ENCODE peak calls at places on chromosomes 2 and 18, in five cellular contexts. D, Y, S, F and O are unnamed samples.

GRCh38 chr2:230068658-230069080 is at the start of gene SLC16A14:
- DNase-seq in F (peak), Y (peak), S (peak), D (peak), O (peak)

GRCh38 chr2:144548532-144549191 is 28.7 kb upstream of the ZEB2 start:
- DNase-seq in S (no peak), Y (no peak), F (no peak), D (no peak), O (no peak)

GRCh38 chr2:88329815-88330603 is 122.5 kb downstream of the FOXI3 start:
- DNase-seq in Y (peak), D (no peak), S (peak), F (peak), O (no peak)

GRCh38 chr2:10309286-10309685 is 6.6 kb downstream of the HPCAL1 start:
- DNase-seq in F (no peak), Y (no peak), S (no peak), D (no peak), O (no peak)

GRCh38 chr2:157247068-157247407 is 10.5 kb upstream of the GALNT5 start:
- DNase-seq in D (no peak), Y (no peak), F (no peak), S (no peak), O (no peak)

GRCh38 chr18:44988821-44989587 is 308.3 kb downstream of the SETBP1 start:
- DNase-seq in Y (no peak), D (no peak), S (no peak), F (peak), O (peak)

GRCh38 chr2:183614797-183615429 is 490.7 kb downstream of the NUP35 start:
- DNase-seq in Y (no peak), S (no peak), F (peak), D (peak), O (no peak)

GRCh38 chr2:2756886-2757285 is 425.8 kb upstream of the MYT1L start:
- DNase-seq in S (no peak), F (no peak), Y (no peak), D (no peak), O (no peak)

GRCh38 chr18:25291150-25291549 is 60.8 kb downstream of the ZNF521 start:
- DNase-seq in D (no peak), F (no peak), Y (no peak), S (no peak), O (no peak)

GRCh38 chr2:32484907-32485306 is 128.1 kb downstream of the BIRC6 start:
- DNase-seq in D (no peak), S (no peak), F (peak), Y (peak), O (peak)

GRCh38 chr18:5909130-5909529 is 13.8 kb upstream of the TMEM200C start:
- DNase-seq in F (peak), D (no peak), S (no peak), Y (no peak), O (peak)

GRCh38 chr2:207394812-207395534 is 134.8 kb upstream of the CREB1 start:
- DNase-seq in Y (peak), F (peak), S (no peak), D (peak), O (peak)

GRCh38 chr18:48023334-48024008 is 93.0 kb upstream of the SMAD2 start:
- DNase-seq in S (no peak), F (peak), D (peak), Y (peak), O (peak)

GRCh38 chr2:235747868-235748144 is 254.0 kb downstream of the AGAP1 start:
- DNase-seq in S (no peak), Y (no peak), D (no peak), F (peak), O (no peak)

GRCh38 chr2:94984964-94985575 is 40.4 kb upstream of the MAL start:
- DNase-seq in D (no peak), F (no peak), S (no peak), Y (no peak), O (no peak)

GRCh38 chr18:73952296-73952946 is 195.2 kb downstream of the FBXO15 start:
- DNase-seq in S (no peak), Y (no peak), F (no peak), D (no peak), O (no peak)

GRCh38 chr2:196275646-196276352 is 104.4 kb upstream of the STK17B start:
- DNase-seq in D (no peak), Y (no peak), S (no peak), F (peak), O (peak)

GRCh38 chr2:233423436-233423860 is 69.2 kb downstream of the DGKD start:
- DNase-seq in F (no peak), D (peak), S (no peak), Y (no peak), O (no peak)

GRCh38 chr2:57181315-57182038 is 865.1 kb upstream of the VRK2 start:
- DNase-seq in F (peak), S (no peak), D (no peak), Y (no peak), O (peak)

GRCh38 chr2:101571951-101572350 is 97.0 kb upstream of the RFX8 start:
- DNase-seq in S (no peak), Y (no peak), F (peak), D (no peak), O (no peak)

GRCh38 chr2:96361751-96362150 is 26.2 kb downstream of the NCAPH start:
- DNase-seq in S (no peak), Y (no peak), F (no peak), D (no peak), O (no peak)

GRCh38 chr2:127084611-127085031 is 22.3 kb downstream of the BIN1 start:
- DNase-seq in D (no peak), F (no peak), Y (no peak), S (no peak), O (no peak)

GRCh38 chr2:179596018-179596417 is 265.4 kb downstream of the ZNF385B start:
- DNase-seq in F (peak), S (no peak), Y (no peak), D (no peak), O (peak)

GRCh38 chr18:48182779-48183178 is 226.4 kb downstream of the ZBTB7C start:
- DNase-seq in D (no peak), S (no peak), Y (no peak), F (no peak), O (no peak)

GRCh38 chr2:74516070-74516633 is 1.9 kb downstream of the TLX2 start:
- DNase-seq in D (peak), S (peak), Y (no peak), F (no peak), O (no peak)

GRCh38 chr2:121532894-121533293 is 2.2 kb downstream of the RNU4ATAC start:
- DNase-seq in Y (peak), F (no peak), S (peak), D (no peak), O (no peak)

GRCh38 chr2:225512873-225513580 is 113.5 kb downstream of the NYAP2 start:
- DNase-seq in Y (peak), F (peak), D (no peak), S (no peak), O (peak)

GRCh38 chr2:11344956-11345671 is 678 bp upstream of the ROCK2 start:
- DNase-seq in Y (peak), S (peak), F (peak), D (peak), O (peak)

GRCh38 chr2:85756822-85757435 is 3.1 kb downstream of the ATOH8 start:
- DNase-seq in S (no peak), F (no peak), D (no peak), Y (no peak), O (no peak)

GRCh38 chr2:85753525-85754312 is at the start of gene ATOH8:
- DNase-seq in D (peak), F (peak), S (peak), Y (peak), O (peak)

GRCh38 chr2:85756195-85756594 is 2.4 kb downstream of the ATOH8 start:
- DNase-seq in D (no peak), S (no peak), F (no peak), Y (no peak), O (no peak)

GRCh38 chr2:85754313-85755095 is 713 bp downstream of the ATOH8 start:
- DNase-seq in S (no peak), Y (peak), F (peak), D (peak), O (peak)

DNA sequence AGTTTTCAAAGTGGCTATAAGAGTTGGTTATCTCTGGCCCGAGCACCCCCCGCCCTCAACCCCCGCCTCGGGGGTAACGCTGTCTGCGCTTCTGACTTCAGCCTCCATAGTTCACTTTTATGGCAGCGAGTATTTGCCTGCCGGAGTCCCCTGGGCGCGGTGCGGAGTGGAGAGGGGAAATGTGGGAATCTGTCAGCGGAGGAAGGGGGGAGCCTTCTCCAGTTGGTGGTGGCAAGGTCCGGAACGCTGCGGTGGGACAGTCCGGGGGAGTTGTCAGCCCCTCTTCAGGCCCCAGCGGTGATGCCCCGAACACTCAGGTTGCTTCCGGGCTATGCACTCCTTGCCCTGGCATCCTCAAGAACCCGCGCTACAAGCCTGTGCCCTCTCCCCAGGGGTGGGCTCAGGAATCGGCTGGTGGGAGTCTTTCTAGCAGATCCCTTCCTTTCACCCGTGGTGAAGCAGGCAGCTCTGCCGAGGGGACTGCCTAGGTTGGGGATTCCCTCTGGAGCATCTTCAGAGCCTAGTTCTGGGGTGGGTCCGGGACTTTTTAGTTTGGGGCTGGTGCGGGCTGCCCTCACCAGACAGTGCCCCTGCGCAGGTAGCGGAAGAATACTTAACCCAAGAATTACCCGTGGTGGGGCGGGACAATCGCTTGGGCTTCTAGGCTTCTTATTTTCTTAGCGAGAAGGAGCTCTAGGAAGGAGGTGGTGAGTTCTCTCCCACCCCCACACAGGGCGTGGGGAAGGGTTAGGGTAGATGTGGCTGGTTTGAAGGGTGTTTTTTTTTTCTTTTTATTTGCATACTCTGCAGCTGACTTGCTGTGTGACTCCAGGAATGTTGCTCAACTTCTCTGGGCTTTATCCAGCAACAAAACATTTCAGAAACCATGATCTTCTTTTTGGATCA is 1.6 kb downstream of the ATOH8 start:
- DNase-seq in S (no peak), Y (peak), D (no peak), F (peak), O (peak)
- H3K4me3 ChIP-seq in S (peak), Y (peak), D (peak), F (peak), O (peak)

DNA sequence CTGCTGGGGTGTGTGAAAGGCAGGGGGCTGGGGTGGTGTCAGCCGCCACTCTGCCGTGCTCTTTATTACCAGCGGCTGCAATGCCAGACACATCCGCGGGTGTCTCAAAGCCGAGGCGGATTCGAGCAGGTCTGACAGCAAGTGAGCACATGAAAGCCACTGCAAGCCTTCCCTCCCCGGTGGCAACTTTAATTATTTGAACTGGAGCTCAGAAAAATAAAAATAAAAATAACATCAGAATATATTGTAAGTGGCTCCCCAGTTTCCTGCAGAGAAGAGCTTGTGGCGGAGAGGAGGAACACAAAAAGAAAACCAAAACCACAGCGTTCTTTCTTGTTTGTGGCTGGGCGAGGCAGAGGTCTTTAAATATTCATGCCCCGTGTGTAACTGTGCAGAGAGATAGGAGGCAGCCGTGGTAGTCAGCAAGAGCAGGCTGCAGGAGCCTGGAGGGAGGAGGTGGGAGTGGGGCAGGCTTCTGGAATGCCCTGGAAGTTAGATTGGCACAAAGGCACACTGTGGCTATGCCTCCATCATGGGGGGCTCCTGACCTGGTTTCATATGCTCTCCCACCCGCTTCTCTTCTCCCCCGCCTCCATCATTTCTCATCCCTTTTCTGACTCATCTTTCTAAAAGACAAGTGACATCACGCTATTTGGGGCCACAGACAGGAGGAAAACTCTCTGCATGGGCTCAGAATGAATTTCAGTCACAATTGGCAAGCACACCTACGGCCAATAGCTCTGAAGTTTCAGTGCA is 199.8 kb downstream of the CLIP4 start:
- DNase-seq in Y (peak), F (no peak), S (no peak), D (no peak), O (no peak)
- H3K4me3 ChIP-seq in Y (peak), F (peak), S (no peak), D (no peak), O (no peak)

GRCh38 chr2:199583676-199584075 is 125.9 kb upstream of the SATB2 start:
- DNase-seq in F (no peak), Y (no peak), S (no peak), D (no peak), O (no peak)

GRCh38 chr2:199581935-199582336 is 124.2 kb upstream of the SATB2 start:
- DNase-seq in Y (no peak), F (no peak), S (no peak), D (no peak), O (peak)

DNA sequence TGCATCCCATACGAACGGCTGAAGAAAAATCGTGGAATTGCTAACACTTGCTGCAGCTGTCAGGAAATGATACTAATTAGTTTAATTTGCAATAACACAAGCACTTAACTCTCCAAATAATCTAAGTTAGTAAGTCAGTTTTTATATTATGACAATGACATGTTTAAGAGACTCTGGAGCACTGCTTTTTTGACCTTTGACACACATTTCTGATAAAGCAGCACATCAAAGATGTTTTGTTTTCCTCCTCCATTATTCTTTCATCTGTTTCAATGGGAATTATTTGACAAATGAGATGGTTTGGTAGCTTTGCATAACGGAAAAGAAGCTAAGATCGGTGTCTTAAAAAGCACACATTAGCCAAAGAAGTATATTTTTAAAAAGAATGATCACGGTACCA is 123.8 kb upstream of the SATB2 start:
- DNase-seq in Y (no peak), F (no peak), D (no peak), S (no peak), O (no peak)
- H3K4me3 ChIP-seq in Y (no peak), F (peak), D (peak), S (peak), O (peak)

GRCh38 chr2:239398536-239398935 is 2.3 kb downstream of the HDAC4 start:
- DNase-seq in S (no peak), D (no peak), F (peak), Y (no peak), O (no peak)
- H3K4me3 ChIP-seq in S (no peak), D (peak), F (no peak), Y (no peak), O (no peak)

DNA sequence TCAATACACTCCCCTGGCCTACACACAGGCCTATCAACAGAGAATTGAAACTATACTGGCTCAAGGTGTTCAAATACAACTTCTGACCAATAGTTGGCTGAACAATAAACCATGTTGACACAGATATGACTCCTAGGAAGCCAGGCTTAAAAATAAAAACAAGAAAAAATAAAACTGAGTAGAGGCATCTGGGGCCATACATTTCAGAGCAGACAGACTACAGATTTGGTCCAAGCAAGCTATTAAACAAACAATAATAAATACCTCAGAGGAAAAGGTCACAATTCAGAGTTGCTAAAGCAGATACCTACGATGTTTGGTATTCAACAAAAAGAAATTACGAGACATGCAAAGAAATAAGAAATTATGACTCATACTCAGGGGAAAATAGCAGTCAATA is 132.8 kb upstream of the ACVR2A start:
- DNase-seq in D (no peak), S (no peak), Y (peak), F (no peak), O (no peak)
- H3K4me3 ChIP-seq in D (no peak), S (no peak), Y (no peak), F (no peak), O (no peak)

GRCh38 chr2:134946073-134946472 is 27.5 kb downstream of the CCNT2 start:
- DNase-seq in S (no peak), Y (no peak), D (no peak), F (no peak), O (no peak)

GRCh38 chr2:134944975-134945374 is 26.4 kb downstream of the CCNT2 start:
- DNase-seq in D (no peak), F (no peak), S (no peak), Y (no peak), O (no peak)

GRCh38 chr2:134943540-134943939 is 24.9 kb downstream of the CCNT2 start:
- DNase-seq in S (no peak), Y (no peak), F (no peak), D (no peak), O (no peak)
- H3K4me3 ChIP-seq in S (no peak), Y (no peak), F (no peak), D (no peak), O (no peak)

DNA sequence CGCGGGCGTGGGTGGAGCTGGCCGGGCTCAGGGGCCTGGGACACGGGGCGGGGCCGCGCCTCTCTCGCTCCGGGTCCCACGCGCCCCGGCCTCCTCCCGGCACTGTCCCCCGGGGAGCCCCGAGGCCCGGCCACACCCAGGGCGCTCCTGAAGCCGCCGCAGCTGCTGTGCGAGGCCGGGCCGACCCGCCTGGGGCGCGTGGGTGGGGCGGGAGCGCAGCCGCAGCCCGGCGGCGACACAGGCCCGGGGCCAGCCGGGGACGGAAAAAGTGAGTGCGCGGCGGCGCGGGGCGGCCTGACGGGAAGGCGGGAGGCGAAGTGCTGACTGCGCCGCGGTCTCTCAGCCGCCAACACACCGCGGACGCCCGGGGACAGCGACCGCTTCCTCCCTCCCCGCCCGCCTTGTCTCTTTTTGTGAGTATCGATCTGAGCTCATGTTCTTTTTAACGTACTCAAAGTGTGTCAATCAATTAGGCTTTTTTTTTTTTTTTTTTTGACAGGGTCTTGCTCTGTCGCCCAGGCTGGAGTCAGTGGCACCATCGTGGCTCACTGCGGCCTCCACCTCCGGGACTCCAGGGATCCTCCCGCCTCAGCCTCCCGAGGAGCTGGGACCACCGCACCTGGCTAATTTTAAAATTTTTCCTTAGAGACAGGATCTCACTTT is 14.5 kb downstream of the PDCD1 start:
- DNase-seq in D (peak), F (peak), S (peak), Y (no peak), O (peak)
- H3K4me3 ChIP-seq in D (peak), F (peak), S (peak), Y (peak), O (peak)

DNA sequence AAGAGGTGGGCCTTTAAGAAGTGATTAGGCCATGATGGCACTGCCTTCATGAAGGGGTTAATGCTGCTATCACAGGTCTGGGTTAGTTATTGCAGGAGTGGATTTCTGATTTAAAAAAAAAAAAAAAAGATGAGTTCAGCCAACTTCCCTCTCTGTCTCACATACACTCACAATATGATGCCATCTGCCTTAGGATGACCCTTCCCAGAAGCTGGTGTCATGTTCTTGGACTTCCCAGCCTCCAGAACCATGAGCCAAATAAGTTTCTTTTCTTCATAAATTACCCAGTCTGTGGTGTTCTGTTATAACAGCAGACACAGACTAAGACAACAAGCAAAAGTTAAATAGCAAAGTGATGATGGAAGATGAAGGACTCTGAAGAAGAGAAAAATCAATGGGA is 179.7 kb upstream of the ETAA1 start:
- DNase-seq in S (no peak), F (no peak), Y (no peak), D (no peak), O (no peak)
- H3K4me3 ChIP-seq in S (no peak), F (no peak), Y (no peak), D (no peak), O (no peak)